ENCODE peak calls at places on chromosomes 11 and 22, in five cellular contexts. S, A, H, O and P are unnamed samples.

GRCh38 chr22:40499187-40499753 is 128.9 kb downstream of the SGSM3 start:
- DNase-seq in S (no peak), A (peak; percentile 10), H (peak; percentile 92), O (no peak), P (peak; percentile 95)

GRCh38 chr11:19816040-19816439 is 103.4 kb downstream of the NAV2 start:
- DNase-seq in S (no peak), A (no peak), H (no peak), O (no peak), P (no peak)

GRCh38 chr11:40513281-40513680 is 946.2 kb downstream of the LRRC4C start:
- DNase-seq in S (no peak), A (no peak), H (no peak), O (no peak), P (no peak)

GRCh38 chr11:104916442-104916841 is 18.2 kb upstream of the CASP12 start:
- DNase-seq in S (no peak), A (no peak), H (no peak), O (no peak), P (no peak)

GRCh38 chr11:443542-444199 is 1.9 kb upstream of the ANO9 start:
- DNase-seq in S (no peak), A (no peak), H (no peak), O (no peak), P (no peak)

GRCh38 chr11:64611961-64612646 is 21.1 kb downstream of the SLC22A12 start:
- DNase-seq in S (no peak), A (no peak), H (no peak), O (no peak), P (no peak)

GRCh38 chr11:111417011-111417765 is 38.1 kb upstream of the POU2AF1 start:
- DNase-seq in S (no peak), A (no peak), H (no peak), O (no peak), P (no peak)

GRCh38 chr11:110777765-110778164 is 65.5 kb upstream of the ARHGAP20 start:
- DNase-seq in S (no peak), A (no peak), H (peak; percentile 16), O (no peak), P (no peak)

GRCh38 chr11:78605296-78605695 is 30.6 kb upstream of the NARS2 start:
- DNase-seq in S (no peak), A (no peak), H (no peak), O (no peak), P (no peak)

GRCh38 chr11:83249972-83250593 is 36.1 kb downstream of the CCDC90B start:
- DNase-seq in S (peak; percentile 1), A (no peak), H (peak; percentile 16), O (no peak), P (peak; percentile 18)

GRCh38 chr11:61477734-61478148 is 30.8 kb upstream of the LRRC10B start:
- DNase-seq in S (no peak), A (peak; percentile 47), H (no peak), O (no peak), P (no peak)

GRCh38 chr22:37752189-37753061 is 55.3 kb upstream of the GCAT start:
- DNase-seq in S (no peak), A (no peak), H (peak; percentile 90), O (no peak), P (peak; percentile 86)

GRCh38 chr11:131748146-131749050 is 378.0 kb downstream of the NTM start:
- DNase-seq in S (no peak), A (no peak), H (peak; percentile 39), O (no peak), P (peak; percentile 67)

GRCh38 chr11:57054782-57055181 is 66.1 kb downstream of the OR5AK2 start:
- DNase-seq in S (no peak), A (no peak), H (no peak), O (no peak), P (no peak)

GRCh38 chr11:72812968-72813739 is 1.1 kb upstream of the ATG16L2 start:
- DNase-seq in S (no peak), A (no peak), H (no peak), O (peak; percentile 83), P (no peak)
- H3K4me3 ChIP-seq in S (peak overlapping the region; percentile 70), A (peak overlapping the region; percentile 58), H (peak overlapping the region; percentile 70), O (peak overlapping the region; percentile 77), P (peak overlapping the region; percentile 81)

GRCh38 chr22:36021649-36022048 is 7.0 kb downstream of the RBFOX2 start:
- DNase-seq in S (no peak), A (no peak), H (no peak), O (no peak), P (no peak)
- H3K4me3 ChIP-seq in S (no peak overlapping the region), A (no peak overlapping the region), H (no peak overlapping the region), O (no peak overlapping the region), P (no peak overlapping the region)

GRCh38 chr11:117814766-117815261 is 9.7 kb downstream of the FXYD2 start:
- DNase-seq in S (no peak), A (no peak), H (no peak), O (peak; percentile 90), P (no peak)
- H3K4me3 ChIP-seq in S (no peak overlapping the region), A (no peak overlapping the region), H (no peak overlapping the region), O (no peak overlapping the region), P (no peak overlapping the region)

GRCh38 chr11:134332189-134332631 is 422 bp downstream of the GLB1L2 start:
- DNase-seq in S (no peak), A (no peak), H (no peak), O (peak; percentile 39), P (no peak)
- H3K4me3 ChIP-seq in S (peak overlapping the region; percentile 58), A (peak overlapping the region; percentile 48), H (peak overlapping the region; percentile 43), O (no peak overlapping the region), P (peak overlapping the region; percentile 47)

DNA sequence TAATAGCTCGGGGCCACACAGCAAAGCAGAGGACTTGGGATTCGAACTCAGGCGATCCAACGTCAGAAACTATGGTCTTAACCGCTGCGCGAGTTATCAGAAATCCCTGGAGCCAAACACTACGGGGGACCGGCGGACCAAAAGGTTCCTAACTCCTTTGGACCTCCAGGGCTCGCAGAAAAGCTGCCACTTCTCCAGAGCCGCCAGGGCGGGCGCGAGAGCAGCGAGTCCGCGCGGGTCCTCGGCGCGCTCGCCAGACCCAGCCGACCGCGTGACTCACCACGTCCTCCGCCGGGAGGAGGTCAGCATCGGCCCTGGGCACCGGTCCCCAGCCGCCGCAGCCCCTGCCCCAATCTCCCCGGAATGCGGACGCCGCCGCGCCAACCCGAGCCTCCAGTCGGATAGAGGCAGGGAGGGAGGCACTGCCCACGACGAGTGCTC is 6.0 kb upstream of the ALX4 start:
- DNase-seq in S (no peak), A (no peak), H (no peak), O (no peak), P (no peak)
- H3K4me3 ChIP-seq in S (no peak overlapping the region), A (peak overlapping the region; percentile 14), H (peak overlapping the region; percentile 22), O (no peak overlapping the region), P (peak overlapping the region; percentile 23)